ENCODE peak calls at places on chromosomes 2 and 18, in six cellular contexts. One of them, this sample, is unnamed.

GRCh38 chr2:35830833-35831232 is 524.7 kb upstream of the CRIM1 start:
- DNase-seq in HS-5: no peak
- DNase-seq in A549: no peak
- DNase-seq in stimulated activated CD4-positive, alpha-beta T cell treated with anti-CD3 and anti-CD28 coated beads, Interleukin-2, amount 100 ng/mL, for 24 hours: no peak
- DNase-seq in activated CD8-positive, alpha-beta memory T cell treated with anti-CD3 and anti-CD28 coated beads, Interleukin-2, amount 50 U/mL, for 48 hours: no peak
- DNase-seq in germinal center: no peak
- DNase-seq in this sample: no peak

GRCh38 chr2:200603972-200604371 is 18.2 kb downstream of the AOX1 start:
- DNase-seq in germinal center: no peak
- DNase-seq in HS-5: peak
- DNase-seq in stimulated activated CD4-positive, alpha-beta T cell treated with anti-CD3 and anti-CD28 coated beads, Interleukin-2, amount 100 ng/mL, for 24 hours: no peak
- DNase-seq in activated CD8-positive, alpha-beta memory T cell treated with anti-CD3 and anti-CD28 coated beads, Interleukin-2, amount 50 U/mL, for 48 hours: no peak
- DNase-seq in A549: no peak
- DNase-seq in this sample: peak

GRCh38 chr2:97844311-97844859 is 131.0 kb downstream of the ZAP70 start:
- DNase-seq in germinal center: no peak
- DNase-seq in A549: no peak
- DNase-seq in HS-5: no peak
- DNase-seq in activated CD8-positive, alpha-beta memory T cell treated with anti-CD3 and anti-CD28 coated beads, Interleukin-2, amount 50 U/mL, for 48 hours: no peak
- DNase-seq in stimulated activated CD4-positive, alpha-beta T cell treated with anti-CD3 and anti-CD28 coated beads, Interleukin-2, amount 100 ng/mL, for 24 hours: no peak
- DNase-seq in this sample: no peak

GRCh38 chr18:74225193-74225840 is 66.4 kb downstream of the CYB5A start:
- DNase-seq in HS-5: no peak
- DNase-seq in germinal center: no peak
- DNase-seq in A549: no peak
- DNase-seq in stimulated activated CD4-positive, alpha-beta T cell treated with anti-CD3 and anti-CD28 coated beads, Interleukin-2, amount 100 ng/mL, for 24 hours: no peak
- DNase-seq in activated CD8-positive, alpha-beta memory T cell treated with anti-CD3 and anti-CD28 coated beads, Interleukin-2, amount 50 U/mL, for 48 hours: no peak
- DNase-seq in this sample: no peak

GRCh38 chr2:201182650-201183372 is at the start of gene CASP10:
- DNase-seq in A549: peak
- DNase-seq in stimulated activated CD4-positive, alpha-beta T cell treated with anti-CD3 and anti-CD28 coated beads, Interleukin-2, amount 100 ng/mL, for 24 hours: no peak
- DNase-seq in activated CD8-positive, alpha-beta memory T cell treated with anti-CD3 and anti-CD28 coated beads, Interleukin-2, amount 50 U/mL, for 48 hours: no peak
- DNase-seq in germinal center: no peak
- DNase-seq in HS-5: peak
- DNase-seq in this sample: peak

GRCh38 chr2:54634564-54635511 is 88.6 kb upstream of the EML6 start:
- DNase-seq in stimulated activated CD4-positive, alpha-beta T cell treated with anti-CD3 and anti-CD28 coated beads, Interleukin-2, amount 100 ng/mL, for 24 hours: no peak
- DNase-seq in activated CD8-positive, alpha-beta memory T cell treated with anti-CD3 and anti-CD28 coated beads, Interleukin-2, amount 50 U/mL, for 48 hours: no peak
- DNase-seq in germinal center: peak
- DNase-seq in A549: peak
- DNase-seq in HS-5: no peak
- DNase-seq in this sample: no peak

GRCh38 chr18:9101730-9102390 is 639 bp upstream of the NDUFV2 start:
- DNase-seq in activated CD8-positive, alpha-beta memory T cell treated with anti-CD3 and anti-CD28 coated beads, Interleukin-2, amount 50 U/mL, for 48 hours: no peak
- DNase-seq in stimulated activated CD4-positive, alpha-beta T cell treated with anti-CD3 and anti-CD28 coated beads, Interleukin-2, amount 100 ng/mL, for 24 hours: no peak
- DNase-seq in HS-5: no peak
- DNase-seq in germinal center: peak
- DNase-seq in A549: peak
- DNase-seq in this sample: no peak

GRCh38 chr18:75244336-75244735 is 33.7 kb downstream of the TSHZ1 start:
- DNase-seq in activated CD8-positive, alpha-beta memory T cell treated with anti-CD3 and anti-CD28 coated beads, Interleukin-2, amount 50 U/mL, for 48 hours: no peak
- DNase-seq in stimulated activated CD4-positive, alpha-beta T cell treated with anti-CD3 and anti-CD28 coated beads, Interleukin-2, amount 100 ng/mL, for 24 hours: no peak
- DNase-seq in germinal center: no peak
- DNase-seq in A549: no peak
- DNase-seq in HS-5: no peak
- DNase-seq in this sample: no peak

GRCh38 chr2:241279413-241279812 is 36.1 kb downstream of the HDLBP start:
- DNase-seq in stimulated activated CD4-positive, alpha-beta T cell treated with anti-CD3 and anti-CD28 coated beads, Interleukin-2, amount 100 ng/mL, for 24 hours: no peak
- DNase-seq in germinal center: no peak
- DNase-seq in A549: no peak
- DNase-seq in activated CD8-positive, alpha-beta memory T cell treated with anti-CD3 and anti-CD28 coated beads, Interleukin-2, amount 50 U/mL, for 48 hours: peak
- DNase-seq in HS-5: no peak
- DNase-seq in this sample: no peak

GRCh38 chr2:200788129-200788718 is 23.5 kb upstream of the BZW1 start:
- DNase-seq in germinal center: no peak
- DNase-seq in activated CD8-positive, alpha-beta memory T cell treated with anti-CD3 and anti-CD28 coated beads, Interleukin-2, amount 50 U/mL, for 48 hours: no peak
- DNase-seq in HS-5: no peak
- DNase-seq in A549: no peak
- DNase-seq in stimulated activated CD4-positive, alpha-beta T cell treated with anti-CD3 and anti-CD28 coated beads, Interleukin-2, amount 100 ng/mL, for 24 hours: no peak
- DNase-seq in this sample: no peak

GRCh38 chr2:176967911-176968451 is 244.6 kb upstream of the HNRNPA3 start:
- DNase-seq in germinal center: no peak
- DNase-seq in HS-5: no peak
- DNase-seq in A549: no peak
- DNase-seq in activated CD8-positive, alpha-beta memory T cell treated with anti-CD3 and anti-CD28 coated beads, Interleukin-2, amount 50 U/mL, for 48 hours: no peak
- DNase-seq in stimulated activated CD4-positive, alpha-beta T cell treated with anti-CD3 and anti-CD28 coated beads, Interleukin-2, amount 100 ng/mL, for 24 hours: no peak
- DNase-seq in this sample: no peak

GRCh38 chr18:24071029-24071428 is 56.5 kb downstream of the TTC39C start:
- DNase-seq in stimulated activated CD4-positive, alpha-beta T cell treated with anti-CD3 and anti-CD28 coated beads, Interleukin-2, amount 100 ng/mL, for 24 hours: no peak
- DNase-seq in A549: no peak
- DNase-seq in HS-5: no peak
- DNase-seq in germinal center: no peak
- DNase-seq in activated CD8-positive, alpha-beta memory T cell treated with anti-CD3 and anti-CD28 coated beads, Interleukin-2, amount 50 U/mL, for 48 hours: no peak
- DNase-seq in this sample: no peak

GRCh38 chr2:208371634-208371935 is 35.0 kb upstream of the PTH2R start:
- DNase-seq in germinal center: no peak
- DNase-seq in stimulated activated CD4-positive, alpha-beta T cell treated with anti-CD3 and anti-CD28 coated beads, Interleukin-2, amount 100 ng/mL, for 24 hours: no peak
- DNase-seq in activated CD8-positive, alpha-beta memory T cell treated with anti-CD3 and anti-CD28 coated beads, Interleukin-2, amount 50 U/mL, for 48 hours: no peak
- DNase-seq in HS-5: no peak
- DNase-seq in A549: no peak
- DNase-seq in this sample: no peak

GRCh38 chr2:17878222-17879136 is at the start of gene KCNS3:
- DNase-seq in germinal center: peak
- DNase-seq in activated CD8-positive, alpha-beta memory T cell treated with anti-CD3 and anti-CD28 coated beads, Interleukin-2, amount 50 U/mL, for 48 hours: peak
- DNase-seq in A549: peak
- DNase-seq in stimulated activated CD4-positive, alpha-beta T cell treated with anti-CD3 and anti-CD28 coated beads, Interleukin-2, amount 100 ng/mL, for 24 hours: no peak
- DNase-seq in HS-5: peak
- DNase-seq in this sample: no peak

GRCh38 chr2:207311316-207312005 is 145.7 kb upstream of the KLF7 start:
- DNase-seq in stimulated activated CD4-positive, alpha-beta T cell treated with anti-CD3 and anti-CD28 coated beads, Interleukin-2, amount 100 ng/mL, for 24 hours: peak
- DNase-seq in activated CD8-positive, alpha-beta memory T cell treated with anti-CD3 and anti-CD28 coated beads, Interleukin-2, amount 50 U/mL, for 48 hours: no peak
- DNase-seq in HS-5: peak
- DNase-seq in A549: peak
- DNase-seq in germinal center: no peak
- DNase-seq in this sample: peak

GRCh38 chr2:100422320-100422719 is 4.9 kb upstream of the CHST10 start:
- DNase-seq in HS-5: no peak
- DNase-seq in stimulated activated CD4-positive, alpha-beta T cell treated with anti-CD3 and anti-CD28 coated beads, Interleukin-2, amount 100 ng/mL, for 24 hours: no peak
- DNase-seq in A549: peak
- DNase-seq in activated CD8-positive, alpha-beta memory T cell treated with anti-CD3 and anti-CD28 coated beads, Interleukin-2, amount 50 U/mL, for 48 hours: no peak
- DNase-seq in germinal center: no peak
- DNase-seq in this sample: no peak

GRCh38 chr2:68365087-68365486 is at the start of gene PLEK:
- DNase-seq in A549: no peak
- DNase-seq in HS-5: no peak
- DNase-seq in activated CD8-positive, alpha-beta memory T cell treated with anti-CD3 and anti-CD28 coated beads, Interleukin-2, amount 50 U/mL, for 48 hours: no peak
- DNase-seq in stimulated activated CD4-positive, alpha-beta T cell treated with anti-CD3 and anti-CD28 coated beads, Interleukin-2, amount 100 ng/mL, for 24 hours: no peak
- DNase-seq in germinal center: peak
- DNase-seq in this sample: no peak

GRCh38 chr2:105329561-105330495 is at the start of gene TGFBRAP1:
- DNase-seq in A549: peak
- DNase-seq in germinal center: peak
- DNase-seq in activated CD8-positive, alpha-beta memory T cell treated with anti-CD3 and anti-CD28 coated beads, Interleukin-2, amount 50 U/mL, for 48 hours: peak
- DNase-seq in HS-5: no peak
- DNase-seq in stimulated activated CD4-positive, alpha-beta T cell treated with anti-CD3 and anti-CD28 coated beads, Interleukin-2, amount 100 ng/mL, for 24 hours: peak
- DNase-seq in this sample: no peak

GRCh38 chr2:85950743-85951142 is 62.0 kb upstream of the ST3GAL5 start:
- DNase-seq in stimulated activated CD4-positive, alpha-beta T cell treated with anti-CD3 and anti-CD28 coated beads, Interleukin-2, amount 100 ng/mL, for 24 hours: no peak
- DNase-seq in A549: no peak
- DNase-seq in germinal center: no peak
- DNase-seq in activated CD8-positive, alpha-beta memory T cell treated with anti-CD3 and anti-CD28 coated beads, Interleukin-2, amount 50 U/mL, for 48 hours: no peak
- DNase-seq in HS-5: no peak
- DNase-seq in this sample: no peak

GRCh38 chr2:183665403-183665802 is 541.2 kb downstream of the NUP35 start:
- DNase-seq in A549: no peak
- DNase-seq in activated CD8-positive, alpha-beta memory T cell treated with anti-CD3 and anti-CD28 coated beads, Interleukin-2, amount 50 U/mL, for 48 hours: no peak
- DNase-seq in stimulated activated CD4-positive, alpha-beta T cell treated with anti-CD3 and anti-CD28 coated beads, Interleukin-2, amount 100 ng/mL, for 24 hours: no peak
- DNase-seq in HS-5: no peak
- DNase-seq in germinal center: no peak
- DNase-seq in this sample: no peak

GRCh38 chr2:25521126-25521525 is 152.3 kb downstream of the DTNB start:
- DNase-seq in A549: no peak
- DNase-seq in stimulated activated CD4-positive, alpha-beta T cell treated with anti-CD3 and anti-CD28 coated beads, Interleukin-2, amount 100 ng/mL, for 24 hours: no peak
- DNase-seq in activated CD8-positive, alpha-beta memory T cell treated with anti-CD3 and anti-CD28 coated beads, Interleukin-2, amount 50 U/mL, for 48 hours: no peak
- DNase-seq in germinal center: no peak
- DNase-seq in HS-5: no peak
- DNase-seq in this sample: no peak

GRCh38 chr2:24452499-24452878 is 38.6 kb upstream of the NCOA1 start:
- DNase-seq in HS-5: no peak
- DNase-seq in stimulated activated CD4-positive, alpha-beta T cell treated with anti-CD3 and anti-CD28 coated beads, Interleukin-2, amount 100 ng/mL, for 24 hours: no peak
- DNase-seq in activated CD8-positive, alpha-beta memory T cell treated with anti-CD3 and anti-CD28 coated beads, Interleukin-2, amount 50 U/mL, for 48 hours: no peak
- DNase-seq in germinal center: no peak
- DNase-seq in A549: no peak
- DNase-seq in this sample: no peak

GRCh38 chr2:149018971-149019370 is 19.5 kb upstream of the LYPD6B start:
- DNase-seq in HS-5: no peak
- DNase-seq in stimulated activated CD4-positive, alpha-beta T cell treated with anti-CD3 and anti-CD28 coated beads, Interleukin-2, amount 100 ng/mL, for 24 hours: no peak
- DNase-seq in activated CD8-positive, alpha-beta memory T cell treated with anti-CD3 and anti-CD28 coated beads, Interleukin-2, amount 50 U/mL, for 48 hours: no peak
- DNase-seq in A549: no peak
- DNase-seq in germinal center: no peak
- DNase-seq in this sample: no peak

GRCh38 chr2:117087565-117088291 is 726.8 kb upstream of the DDX18 start:
- DNase-seq in HS-5: no peak
- DNase-seq in germinal center: no peak
- DNase-seq in stimulated activated CD4-positive, alpha-beta T cell treated with anti-CD3 and anti-CD28 coated beads, Interleukin-2, amount 100 ng/mL, for 24 hours: no peak
- DNase-seq in activated CD8-positive, alpha-beta memory T cell treated with anti-CD3 and anti-CD28 coated beads, Interleukin-2, amount 50 U/mL, for 48 hours: no peak
- DNase-seq in A549: no peak
- DNase-seq in this sample: no peak

GRCh38 chr2:230660294-230661060 is 52.2 kb upstream of the CAB39 start:
- DNase-seq in germinal center: peak
- DNase-seq in A549: no peak
- DNase-seq in HS-5: no peak
- DNase-seq in stimulated activated CD4-positive, alpha-beta T cell treated with anti-CD3 and anti-CD28 coated beads, Interleukin-2, amount 100 ng/mL, for 24 hours: peak
- DNase-seq in activated CD8-positive, alpha-beta memory T cell treated with anti-CD3 and anti-CD28 coated beads, Interleukin-2, amount 50 U/mL, for 48 hours: peak
- DNase-seq in this sample: no peak

This sample was measured in keratinocyte.